ENCODE peak calls at places on chromosomes 13 and 19, in five cellular contexts. H is astrocyte; E is fibroblast of mammary gland; R is CD8-positive, alpha-beta T cell; B is AG09309. W is an unnamed sample.

GRCh38 chr19:10114651-10115391 is 3.3 kb downstream of the P2RY11 start:
- DNase-seq in H (no peak), E (no peak), R (no peak), B (no peak), W (no peak)

GRCh38 chr19:55930996-55931515 is 1.1 kb downstream of the NLRP13 start:
- DNase-seq in H (no peak), E (no peak), R (no peak), B (no peak), W (no peak)

GRCh38 chr13:105070452-105070851 is 1465.0 kb downstream of the EFNB2 start:
- DNase-seq in H (no peak), E (no peak), R (no peak), B (no peak), W (no peak)

GRCh38 chr19:58468216-58468839 is 1.4 kb downstream of the ZNF324 start:
- DNase-seq in H (no peak), E (no peak), R (no peak), B (no peak), W (no peak)

GRCh38 chr19:16078311-16078758 is 2.0 kb downstream of the TPM4 start:
- DNase-seq in H (peak), E (peak), R (no peak), B (no peak), W (no peak)

GRCh38 chr19:6071103-6071485 is 39.2 kb downstream of the RFX2 start:
- DNase-seq in H (peak), E (peak), R (no peak), B (peak), W (peak)

GRCh38 chr13:52156724-52157251 is 2.6 kb downstream of the NEK3 start:
- DNase-seq in H (peak), E (no peak), R (no peak), B (no peak), W (no peak)

GRCh38 chr19:5023128-5023571 is 54.2 kb downstream of the KDM4B start:
- DNase-seq in H (no peak), E (no peak), R (no peak), B (no peak), W (no peak)

GRCh38 chr13:27704681-27705080 is 83.0 kb downstream of the POLR1D start:
- DNase-seq in H (no peak), E (no peak), R (no peak), B (no peak), W (no peak)

GRCh38 chr13:114115191-114115671 is 17.2 kb downstream of the RASA3 start:
- DNase-seq in H (peak), E (peak), R (peak), B (no peak), W (no peak)

GRCh38 chr19:39341122-39341719 is 1.0 kb upstream of the SAMD4B start:
- DNase-seq in H (no peak), E (no peak), R (no peak), B (no peak), W (no peak)

GRCh38 chr19:1555802-1556638 is 12.1 kb downstream of the MEX3D start:
- DNase-seq in H (no peak), E (no peak), R (no peak), B (no peak), W (no peak)

GRCh38 chr13:75319244-75319643 is 162.7 kb downstream of the TBC1D4 start:
- DNase-seq in H (peak), E (peak), R (no peak), B (no peak), W (no peak)

GRCh38 chr13:37617162-37617561 is 18.6 kb upstream of the POSTN start:
- DNase-seq in H (peak), E (peak), R (no peak), B (peak), W (no peak)

GRCh38 chr19:460877-461609 is at the start of gene SHC2:
- DNase-seq in H (no peak), E (no peak), R (no peak), B (no peak), W (no peak)

GRCh38 chr19:16527971-16528521 is 14.2 kb downstream of the CHERP start:
- DNase-seq in H (no peak), E (peak), R (peak), B (no peak), W (no peak)

GRCh38 chr13:90118467-90119071 is 1228.9 kb upstream of the MIR17HG start:
- DNase-seq in H (no peak), E (no peak), R (no peak), B (no peak), W (no peak)

GRCh38 chr19:15464394-15465385 is at the start of gene RASAL3:
- DNase-seq in H (no peak), E (no peak), R (peak), B (no peak), W (no peak)

GRCh38 chr13:60647547-60647946 is 250.5 kb downstream of the TDRD3 start:
- DNase-seq in H (no peak), E (no peak), R (no peak), B (no peak), W (no peak)

GRCh38 chr19:24033962-24034342 is 53.0 kb upstream of the ZNF254 start:
- DNase-seq in H (peak), E (peak), R (peak), B (peak), W (peak)

GRCh38 chr13:49669735-49670309 is 21.5 kb downstream of the EBPL start:
- DNase-seq in H (peak), E (peak), R (peak), B (no peak), W (peak)

GRCh38 chr19:47012620-47013019 is 7.0 kb upstream of the NPAS1 start:
- DNase-seq in H (no peak), E (no peak), R (no peak), B (no peak), W (no peak)

GRCh38 chr13:59874973-59875372 is 288.8 kb downstream of the DIAPH3 start:
- DNase-seq in H (no peak), E (no peak), R (no peak), B (no peak), W (no peak)

GRCh38 chr13:106573279-106573831 is 5.4 kb upstream of the ARGLU1 start:
- DNase-seq in H (peak), E (peak), R (no peak), B (peak), W (no peak)

GRCh38 chr19:10286803-10287737 is at the start of gene ICAM4:
- DNase-seq in H (no peak), E (no peak), R (no peak), B (no peak), W (no peak)

GRCh38 chr19:36688058-36688457 is 646 bp downstream of the ZNF567 start:
- DNase-seq in H (no peak), E (peak), R (no peak), B (no peak), W (no peak)

GRCh38 chr19:17752865-17753639 is 1.8 kb downstream of the FCHO1 start:
- DNase-seq in H (no peak), E (no peak), R (no peak), B (no peak), W (no peak)

GRCh38 chr13:29081036-29081435 is 260.9 kb downstream of the MTUS2 start:
- DNase-seq in H (no peak), E (no peak), R (peak), B (no peak), W (no peak)

GRCh38 chr19:55640043-55640576 is 692 bp upstream of the ZNF580 start:
- DNase-seq in H (peak), E (peak), R (peak), B (no peak), W (no peak)

GRCh38 chr19:39520541-39521204 is 5.7 kb downstream of the SELENOV start:
- DNase-seq in H (no peak), E (no peak), R (no peak), B (no peak), W (no peak)

GRCh38 chr13:19152403-19152802 is 29.2 kb downstream of the TUBA3C start:
- DNase-seq in H (no peak), E (no peak), R (no peak), B (no peak), W (no peak)

GRCh38 chr13:19154843-19155242 is 26.8 kb downstream of the TUBA3C start:
- DNase-seq in H (no peak), E (no peak), R (no peak), B (no peak), W (no peak)

GRCh38 chr13:19151581-19152263 is 29.9 kb downstream of the TUBA3C start:
- DNase-seq in H (no peak), E (no peak), R (no peak), B (no peak), W (no peak)

GRCh38 chr13:19155321-19155861 is 26.2 kb downstream of the TUBA3C start:
- DNase-seq in H (no peak), E (no peak), R (no peak), B (no peak), W (no peak)

DNA sequence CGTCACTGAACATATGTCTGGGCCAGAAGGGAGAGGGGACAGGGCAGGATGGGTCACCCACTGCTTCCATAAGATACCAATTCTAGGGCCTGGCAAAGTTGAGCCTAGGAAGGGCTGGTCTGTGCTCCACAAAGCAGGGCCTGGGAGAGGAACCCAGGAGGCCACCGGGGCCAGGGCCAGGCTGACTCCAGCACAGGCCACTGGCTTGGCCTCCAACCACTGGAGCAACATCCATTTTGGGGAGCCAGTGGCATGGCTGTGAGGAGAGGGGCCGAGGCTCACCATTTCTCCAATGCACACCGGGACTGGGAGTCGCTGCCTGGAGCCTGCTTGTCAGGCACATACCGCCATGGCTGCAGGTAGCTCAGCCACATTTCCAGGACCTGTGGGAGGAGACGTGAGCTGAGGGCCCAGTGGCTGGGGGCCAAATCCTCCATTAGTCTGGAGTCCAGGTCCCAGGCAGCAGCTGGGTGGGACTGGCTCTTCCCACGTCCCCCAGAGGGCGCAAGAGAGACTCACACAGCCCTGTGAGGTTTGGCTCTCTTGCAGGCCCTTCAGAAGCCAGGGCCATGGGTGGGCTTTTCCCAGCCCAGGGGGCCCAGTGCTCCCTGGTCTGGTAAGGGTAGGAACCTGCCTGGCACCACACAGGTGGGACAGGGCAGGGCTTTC is 27.7 kb downstream of the TUBA3C start:
- DNase-seq in H (no peak), E (no peak), R (no peak), B (no peak), W (no peak)
- TF ChIP-seq CTCF in H (no peak), E (no peak), R (no peak), B (no peak), W (no peak)

GRCh38 chr13:45120967-45121366 is 657 bp downstream of the GTF2F2 start:
- DNase-seq in H (no peak), E (no peak), R (no peak), B (no peak), W (no peak)
- TF ChIP-seq CTCF in H (no peak), E (no peak), R (no peak), B (no peak), W (no peak)

DNA sequence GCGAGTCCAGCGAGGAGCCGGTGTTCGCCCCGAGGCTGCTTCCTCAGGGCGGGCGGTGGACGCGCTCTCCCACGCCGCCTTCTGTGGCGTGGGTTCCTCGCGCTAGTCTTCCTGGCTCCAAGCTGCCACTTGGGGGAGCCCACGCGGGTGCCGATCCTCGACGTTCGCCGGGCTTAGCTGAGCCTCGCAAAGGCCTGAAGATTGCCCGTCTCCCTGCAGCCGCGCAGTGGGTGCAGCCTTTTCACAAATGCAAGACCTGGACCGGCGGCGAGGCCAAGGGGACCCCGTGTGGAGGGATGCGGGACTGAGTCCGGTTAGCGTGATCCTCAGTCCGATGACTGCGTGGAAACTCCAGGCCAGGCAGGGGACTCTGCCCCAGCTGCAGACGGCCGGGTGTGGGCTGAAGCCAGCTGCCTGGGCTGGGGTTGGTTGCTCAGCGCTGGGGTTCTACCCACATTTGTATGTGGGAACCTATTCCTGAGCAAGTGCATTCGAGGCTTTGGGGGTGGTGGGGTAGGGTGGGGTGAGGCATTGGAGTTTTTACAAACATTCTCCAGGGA is 16.6 kb upstream of the LRP3 start:
- DNase-seq in H (no peak), E (no peak), R (peak), B (no peak), W (no peak)
- TF ChIP-seq CTCF in H (no peak), E (peak), R (peak), B (peak), W (peak)

GRCh38 chr19:42151735-42152134 is 19.5 kb upstream of the POU2F2 start:
- DNase-seq in H (no peak), E (no peak), R (no peak), B (no peak), W (no peak)

GRCh38 chr19:42152876-42153275 is 20.6 kb upstream of the POU2F2 start:
- DNase-seq in H (no peak), E (no peak), R (no peak), B (no peak), W (no peak)

GRCh38 chr19:42153606-42154405 is 21.6 kb upstream of the POU2F2 start:
- DNase-seq in H (no peak), E (no peak), R (no peak), B (no peak), W (no peak)

GRCh38 chr19:42150940-42151339 is 18.7 kb upstream of the POU2F2 start:
- DNase-seq in H (no peak), E (no peak), R (no peak), B (no peak), W (no peak)

DNA sequence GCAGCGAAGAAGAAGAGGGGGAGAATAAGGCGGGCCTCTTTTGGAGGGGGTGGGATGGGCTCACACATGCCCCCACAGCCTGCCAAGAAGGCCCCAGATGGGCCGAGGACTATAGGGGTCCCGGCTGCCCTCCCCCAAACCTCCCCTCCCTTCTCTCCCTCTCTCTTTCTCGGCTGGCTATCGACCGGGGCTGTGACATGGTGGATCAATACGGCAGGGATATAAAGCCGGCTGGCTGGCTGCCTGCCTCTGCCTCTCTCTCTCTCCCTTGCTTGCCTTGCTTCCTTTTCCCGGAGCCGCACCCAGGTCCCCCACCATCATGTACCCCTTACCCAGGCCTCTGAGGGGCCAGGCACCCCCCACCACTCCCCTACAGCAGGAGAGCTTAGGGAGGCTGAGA is 20.0 kb upstream of the POU2F2 start:
- DNase-seq in H (no peak), E (no peak), R (no peak), B (no peak), W (no peak)
- TF ChIP-seq CTCF in H (no peak), E (no peak), R (no peak), B (no peak), W (no peak)

GRCh38 chr19:49417090-49417489 is 6.2 kb downstream of the PTH2 start:
- DNase-seq in H (no peak), E (no peak), R (no peak), B (no peak), W (no peak)
- TF ChIP-seq CTCF in H (no peak), E (no peak), R (no peak), B (no peak), W (no peak)

DNA sequence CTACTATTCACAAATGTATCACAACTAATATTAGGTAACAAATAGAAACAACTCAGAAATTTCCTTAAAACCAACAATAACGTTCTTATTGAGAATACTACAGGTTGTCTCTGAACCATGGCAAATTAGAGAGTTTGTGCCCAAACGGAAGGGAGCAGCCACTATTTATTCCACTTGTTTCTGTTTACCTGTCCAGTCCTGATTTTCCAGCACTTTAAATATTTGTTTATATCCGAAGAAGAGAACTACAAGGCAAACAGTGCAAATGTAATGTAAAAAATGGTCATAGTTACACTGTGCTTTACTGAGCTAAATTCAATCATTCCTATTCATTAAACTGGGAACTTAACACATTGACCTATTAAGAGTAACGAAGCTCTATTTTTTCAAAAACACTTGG is 9.2 kb downstream of the SUCLA2 start:
- DNase-seq in H (no peak), E (no peak), R (no peak), B (no peak), W (no peak)
- TF ChIP-seq CTCF in H (no peak), E (no peak), R (no peak), B (no peak), W (no peak)

DNA sequence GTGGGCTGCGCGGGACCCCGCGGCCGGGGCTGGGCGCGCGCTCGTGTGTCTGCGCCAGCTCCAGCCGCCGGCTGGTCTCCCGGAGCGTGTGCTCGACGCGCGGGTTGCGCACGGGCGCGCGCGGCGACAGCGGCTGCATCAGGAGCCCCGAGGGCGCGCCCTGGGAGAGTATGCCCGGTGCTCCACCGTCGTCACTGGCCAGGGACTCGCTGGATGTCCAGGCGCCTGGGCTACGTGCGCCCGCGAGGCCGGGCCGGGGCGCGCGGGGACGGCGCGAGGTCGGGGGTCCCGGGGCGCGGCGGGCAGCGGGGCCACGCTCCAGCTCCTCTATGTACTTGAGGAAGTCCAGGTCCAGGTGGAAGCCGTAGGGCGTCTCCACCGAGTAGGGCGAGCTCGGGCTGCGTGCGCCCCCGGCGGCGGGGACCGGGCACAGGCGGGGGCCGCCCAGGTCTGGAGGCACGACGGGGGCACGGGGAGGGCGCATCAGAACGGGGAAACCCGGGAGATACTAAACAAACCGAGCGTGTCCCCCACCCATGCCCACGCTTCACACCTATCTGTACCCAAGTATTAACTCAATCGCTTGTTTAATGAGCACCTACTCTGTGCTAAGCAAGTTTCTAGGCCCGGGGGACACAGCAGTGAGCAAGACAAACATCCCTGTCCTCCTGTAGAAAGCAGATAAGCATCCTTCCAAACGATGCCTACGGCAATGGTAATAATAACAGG is 7.6 kb downstream of the KANK3 start:
- DNase-seq in H (no peak), E (no peak), R (no peak), B (no peak), W (no peak)
- TF ChIP-seq CTCF in H (no peak), E (no peak), R (no peak), B (no peak), W (no peak)

GRCh38 chr19:45446295-45446694 is 21.5 kb upstream of the FOSB start:
- DNase-seq in H (no peak), E (peak), R (no peak), B (no peak), W (no peak)
- TF ChIP-seq CTCF in H (peak), E (peak), R (peak), B (peak), W (peak)

GRCh38 chr13:34935841-34936240 is 6.2 kb upstream of the NBEA start:
- DNase-seq in H (no peak), E (no peak), R (no peak), B (no peak), W (no peak)
- TF ChIP-seq CTCF in H (no peak), E (no peak), R (no peak), B (no peak), W (no peak)